ENCODE peak calls at places on chromosomes 13 and 19, in four cellular contexts. Q is lower leg skin, I is mesothelial cell of epicardium, G is WTC11. A is an unnamed sample.

GRCh38 chr13:33401238-33401637 is 115.7 kb upstream of the STARD13 start:
- DNase-seq in I (no peak), Q (no peak), G (no peak), A (no peak)

GRCh38 chr19:10921199-10921879 is 7.1 kb downstream of the YIPF2 start:
- DNase-seq in Q (no peak), G (no peak), I (no peak), A (no peak)

GRCh38 chr13:50521750-50522149 is 321.7 kb downstream of the DLEU7 start:
- DNase-seq in I (no peak), Q (no peak), G (no peak), A (no peak)

GRCh38 chr19:17234911-17235617 is 9.0 kb downstream of the OCEL1 start:
- DNase-seq in G (peak), I (no peak), Q (no peak), A (no peak)

GRCh38 chr19:57171551-57172081 is 4.3 kb upstream of the DUXA start:
- DNase-seq in G (peak), I (no peak), Q (peak), A (no peak)

GRCh38 chr13:21060063-21060826 is 1.1 kb downstream of the LATS2 start:
- DNase-seq in G (peak), I (peak), Q (no peak), A (no peak)

GRCh38 chr19:1651061-1651547 is 1.3 kb downstream of the TCF3 start:
- DNase-seq in G (peak), Q (no peak), I (no peak), A (no peak)

GRCh38 chr19:35337984-35338296 is 9.0 kb downstream of the CD22 start:
- DNase-seq in Q (no peak), I (no peak), G (no peak), A (no peak)

GRCh38 chr19:50230379-50231351 is 27.2 kb downstream of the MYH14 start:
- DNase-seq in I (no peak), Q (no peak), G (peak), A (no peak)

GRCh38 chr13:33251131-33251629 is 34.4 kb downstream of the STARD13 start:
- DNase-seq in Q (no peak), I (no peak), G (no peak), A (no peak)

GRCh38 chr19:51258761-51259160 is 7.9 kb downstream of the SIGLECL1 start:
- DNase-seq in I (no peak), G (no peak), Q (no peak), A (no peak)

GRCh38 chr19:18745012-18745735 is 45.9 kb downstream of the COMP start:
- DNase-seq in Q (no peak), G (no peak), I (no peak), A (no peak)

GRCh38 chr13:73715114-73715909 is 418.9 kb downstream of the KLF12 start:
- DNase-seq in Q (no peak), I (no peak), G (no peak), A (no peak)

GRCh38 chr13:33968520-33969507 is 150.9 kb downstream of the RFC3 start:
- DNase-seq in Q (no peak), G (no peak), I (no peak), A (no peak)

GRCh38 chr19:44875666-44876418 is 15.2 kb upstream of the TOMM40 start:
- DNase-seq in Q (no peak), I (no peak), G (no peak), A (no peak)

GRCh38 chr19:18322318-18322758 is 538 bp downstream of the LSM4 start:
- DNase-seq in G (peak), I (no peak), Q (no peak), A (no peak)

GRCh38 chr13:41505209-41505835 is 48.0 kb downstream of the RGCC start:
- DNase-seq in Q (no peak), I (no peak), G (no peak), A (peak)

GRCh38 chr19:19105365-19106060 is 32.8 kb downstream of the TMEM161A start:
- DNase-seq in Q (no peak), G (peak), I (peak), A (no peak)

GRCh38 chr13:79662882-79663281 is 181.9 kb downstream of the NDFIP2 start:
- DNase-seq in G (no peak), Q (no peak), I (no peak), A (no peak)

GRCh38 chr19:6132482-6132881 is 3.0 kb upstream of the ACSBG2 start:
- DNase-seq in Q (no peak), G (no peak), I (no peak), A (no peak)

GRCh38 chr19:35344511-35345031 is 3.1 kb upstream of the FFAR1 start:
- DNase-seq in Q (no peak), G (no peak), I (no peak), A (peak)

GRCh38 chr13:35165205-35165604 is 223.1 kb downstream of the NBEA start:
- DNase-seq in G (no peak), I (no peak), Q (no peak), A (no peak)

GRCh38 chr13:92989301-92989700 is 237.3 kb upstream of the GPC6 start:
- DNase-seq in G (no peak), I (no peak), Q (no peak), A (no peak)

GRCh38 chr19:2064788-2065524 is 13.9 kb upstream of the MKNK2 start:
- DNase-seq in Q (no peak), G (no peak), I (no peak), A (no peak)

GRCh38 chr19:28324275-28325060 is 888.5 kb downstream of the UQCRFS1 start:
- DNase-seq in G (no peak), Q (no peak), I (no peak), A (no peak)

GRCh38 chr13:93224545-93224944 is 2.1 kb upstream of the GPC6 start:
- DNase-seq in Q (no peak), G (peak), I (no peak), A (no peak)

GRCh38 chr13:40306817-40307216 is 359.6 kb downstream of the FOXO1 start:
- DNase-seq in Q (no peak), G (no peak), I (no peak), A (no peak)

GRCh38 chr13:28741080-28741479 is 22.3 kb upstream of the SLC46A3 start:
- DNase-seq in Q (no peak), G (no peak), I (no peak), A (no peak)

DNA sequence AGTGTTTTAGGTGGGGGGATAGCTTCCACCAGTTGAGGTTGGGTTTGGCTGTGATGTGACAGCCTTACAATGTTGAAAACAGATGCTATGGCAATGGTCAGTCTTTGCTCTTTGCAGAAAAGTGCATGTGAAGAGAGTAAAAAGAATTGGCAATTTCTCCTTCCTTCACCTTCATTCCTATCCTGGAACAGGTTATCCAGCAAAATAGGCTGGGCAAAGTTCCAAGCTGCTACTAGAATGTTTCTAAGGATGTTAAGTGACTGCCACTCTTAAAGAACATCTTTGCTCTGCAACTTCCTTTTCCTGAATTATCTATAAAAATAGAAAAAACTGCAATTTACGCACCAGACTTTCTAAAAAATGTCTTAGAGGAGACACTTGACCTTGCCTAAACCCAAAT is 50.1 kb upstream of the MYCBP2 start:
- DNase-seq in Q (no peak), G (no peak), I (no peak), A (no peak)
- TF ChIP-seq CTCF in Q (no peak), G (no peak), I (no peak), A (no peak)

DNA sequence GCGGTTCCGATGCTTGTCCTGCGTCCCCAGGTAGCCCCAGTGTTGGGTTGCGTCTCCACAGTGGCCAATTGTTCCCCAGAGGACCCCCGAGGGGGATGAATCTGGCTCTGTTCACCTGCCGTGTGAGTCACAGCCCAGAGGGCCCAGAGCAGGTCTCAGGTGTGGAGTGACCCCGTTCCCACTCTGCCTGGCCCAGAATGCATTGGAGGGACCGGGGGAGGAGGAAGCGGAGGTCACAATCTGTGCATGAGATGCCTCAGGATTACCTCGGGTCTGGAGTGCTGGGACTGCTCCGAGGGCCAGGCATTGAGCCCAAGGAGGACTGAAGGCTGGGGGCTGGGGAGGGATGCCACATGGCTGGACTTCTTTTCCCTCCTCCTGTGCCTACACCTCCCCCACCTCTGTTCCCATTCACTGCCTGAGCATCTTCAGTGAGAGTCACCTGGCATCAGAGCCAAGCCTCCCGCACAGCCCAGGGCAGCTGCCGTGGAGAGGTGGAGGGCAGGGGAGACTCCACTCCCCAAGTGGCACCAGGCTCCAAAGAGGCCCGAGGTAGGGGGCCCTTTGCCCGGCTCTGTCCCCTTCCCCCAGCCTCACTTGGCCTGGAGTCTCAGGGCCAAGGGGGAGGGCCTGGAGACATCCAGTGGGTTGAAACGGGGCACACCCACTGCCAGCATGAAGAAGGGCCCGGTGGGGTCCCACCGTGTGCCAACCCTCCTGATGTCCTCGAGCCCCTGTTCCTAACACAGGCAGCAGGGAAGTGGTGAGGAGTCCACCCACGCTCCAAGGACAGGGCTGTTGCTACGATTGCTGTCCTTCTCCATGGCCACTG is 81.1 kb downstream of the CHST8 start:
- DNase-seq in G (no peak), I (no peak), Q (no peak), A (no peak)
- TF ChIP-seq CTCF in G (no peak), I (no peak), Q (no peak), A (no peak)

DNA sequence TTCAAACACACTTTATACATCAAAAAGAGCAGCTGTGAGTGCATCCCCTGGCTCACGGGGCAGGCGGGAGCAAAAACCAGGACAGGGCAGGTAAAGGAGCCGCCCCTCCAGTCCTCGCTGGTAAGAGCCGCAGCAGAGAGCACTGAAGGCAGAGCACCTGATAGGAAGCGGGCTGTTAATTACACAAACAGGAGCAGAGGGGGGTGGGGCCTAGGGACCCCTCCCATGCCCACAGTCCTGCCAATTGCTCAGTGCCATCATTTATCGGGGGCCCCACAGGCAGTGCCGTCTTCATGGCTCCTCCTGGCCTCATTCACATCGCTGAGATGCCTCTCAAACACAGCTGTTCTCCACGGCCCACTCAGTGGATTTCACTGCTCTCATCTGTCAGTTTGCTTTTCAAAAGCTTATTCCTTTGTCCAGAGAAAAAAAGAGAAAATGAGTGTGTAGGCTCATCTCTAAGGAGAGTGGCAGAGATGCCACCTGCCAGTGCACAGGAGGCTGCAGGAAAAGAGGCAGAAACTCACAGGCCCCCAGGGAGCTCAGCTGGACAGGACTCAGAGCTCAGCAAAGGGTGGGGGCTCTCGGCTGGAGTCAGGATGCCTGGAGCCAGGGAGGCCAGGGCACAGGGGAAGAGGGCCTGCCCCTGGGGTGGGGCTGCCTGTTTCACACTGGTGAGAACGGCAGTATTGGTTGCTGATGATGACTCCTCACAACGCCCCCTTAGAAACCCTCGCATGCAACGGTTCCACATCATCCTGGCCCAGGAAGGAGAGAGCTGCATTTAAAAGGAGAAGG is 174.6 kb downstream of the COL4A1 start:
- DNase-seq in Q (peak), I (no peak), G (no peak), A (peak)
- TF ChIP-seq CTCF in Q (no peak), I (no peak), G (no peak), A (no peak)

GRCh38 chr19:53466726-53467125 is 807 bp upstream of the ZNF813 start:
- DNase-seq in Q (no peak), I (no peak), G (no peak), A (no peak)

GRCh38 chr19:53467503-53468262 is at the start of gene ZNF813:
- DNase-seq in G (peak), I (peak), Q (peak), A (peak)

GRCh38 chr19:53467138-53467502 is 413 bp upstream of the ZNF813 start:
- DNase-seq in Q (no peak), I (no peak), G (peak), A (no peak)

GRCh38 chr19:53471916-53472315 is 4.4 kb downstream of the ZNF813 start:
- DNase-seq in I (no peak), Q (no peak), G (no peak), A (no peak)
- TF ChIP-seq CTCF in I (no peak), Q (no peak), G (no peak), A (no peak)

GRCh38 chr19:31975461-31975860 is 369.9 kb upstream of the ZNF507 start:
- DNase-seq in I (no peak), G (no peak), Q (no peak), A (peak)
- TF ChIP-seq CTCF in I (no peak), G (no peak), Q (no peak), A (no peak)

DNA sequence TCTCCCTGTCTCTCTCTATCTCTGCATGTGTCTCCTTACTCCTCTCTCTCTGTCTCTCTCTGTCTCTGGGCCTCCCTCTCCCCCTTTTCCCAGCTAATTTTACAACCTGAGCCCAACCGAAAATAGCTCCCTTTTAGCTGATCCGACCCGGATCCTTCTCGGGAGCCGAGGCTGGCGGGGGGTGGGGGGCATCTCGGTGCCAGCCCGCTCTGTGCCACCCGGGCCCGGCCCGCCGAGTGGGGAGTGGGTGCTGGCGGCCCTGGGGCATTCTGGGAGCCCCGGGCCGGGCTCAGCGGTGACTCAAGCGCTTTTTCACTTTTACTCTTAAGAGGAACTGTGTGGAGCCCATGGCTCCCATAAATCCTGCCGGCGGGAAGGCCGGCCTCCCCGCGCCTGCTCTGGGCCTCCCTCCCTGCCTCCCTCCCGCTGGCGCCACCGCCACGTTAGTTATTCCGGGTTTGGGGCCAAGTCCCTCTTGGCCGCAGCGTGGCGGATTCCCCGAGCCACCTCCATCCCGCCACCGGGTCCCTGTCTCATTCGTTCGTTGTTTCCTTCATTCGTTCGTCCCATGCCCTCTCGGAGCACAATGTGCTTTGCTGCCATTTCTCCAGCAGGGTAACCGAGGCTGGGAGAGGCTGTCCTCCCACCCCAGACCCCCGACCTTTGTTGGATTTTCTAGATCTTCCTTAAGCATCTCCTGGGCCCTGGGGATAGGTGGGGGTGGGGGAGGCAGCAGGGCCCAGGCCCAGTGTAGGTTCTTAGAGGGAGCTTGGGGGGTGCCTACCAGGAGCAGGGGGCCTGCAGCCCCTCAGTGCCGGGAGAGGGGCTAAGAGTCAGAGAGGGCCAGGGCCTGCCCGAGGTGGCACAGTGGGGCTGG is 3.2 kb downstream of the NFIC start:
- DNase-seq in Q (no peak), I (no peak), G (no peak), A (no peak)
- TF ChIP-seq CTCF in Q (no peak), I (no peak), G (no peak), A (no peak)